ENCODE peak calls at places on chromosomes 13 and 19, in eight cellular contexts. C is CD8-positive, alpha-beta memory T cell; P is uterus; X is OCI-LY7; D is fibroblast of lung; F is kidney; V is A549; H is tibial nerve. G is an unnamed sample. For H3K4me1, the result is how much of the 10 kb centered on the place peaks cover.

GRCh38 chr13:91572439-91572838 is 174.0 kb downstream of the GPC5 start:
- DNase-seq in D (peak), V (no peak), F (no peak), P (no peak), H (no peak), X (no peak), C (no peak), G (no peak)

GRCh38 chr13:87827479-87827878 is 156.3 kb downstream of the SLITRK5 start:
- DNase-seq in D (peak), F (no peak), H (no peak), X (no peak), C (no peak), V (no peak), P (no peak), G (no peak)

GRCh38 chr13:24159362-24159761 is 1.2 kb upstream of the SPATA13 start:
- DNase-seq in H (no peak), C (no peak), X (no peak), F (no peak), P (no peak), V (no peak), D (no peak), G (no peak)

GRCh38 chr13:45784755-45785675 is 66.5 kb downstream of the SIAH3 start:
- DNase-seq in V (no peak), C (no peak), F (no peak), P (no peak), X (no peak), D (no peak), H (no peak), G (no peak)

GRCh38 chr13:30791354-30791921 is 56.1 kb downstream of the ALOX5AP start:
- DNase-seq in C (no peak), D (peak), P (no peak), F (no peak), V (no peak), H (peak), X (no peak), G (peak)

GRCh38 chr13:30477346-30478235 is 11.9 kb upstream of the HMGB1 start:
- DNase-seq in H (no peak), F (no peak), X (peak), C (no peak), V (no peak), P (no peak), D (no peak), G (no peak)

GRCh38 chr19:17998827-17999150 is 9.2 kb upstream of the ARRDC2 start:
- DNase-seq in C (no peak), H (no peak), F (peak), X (no peak), P (no peak), V (no peak), D (no peak), G (no peak)

GRCh38 chr13:76014618-76015315 is 378.6 kb downstream of the LMO7 start:
- DNase-seq in C (no peak), X (no peak), P (no peak), F (no peak), V (no peak), D (peak), H (no peak), G (no peak)

DNA sequence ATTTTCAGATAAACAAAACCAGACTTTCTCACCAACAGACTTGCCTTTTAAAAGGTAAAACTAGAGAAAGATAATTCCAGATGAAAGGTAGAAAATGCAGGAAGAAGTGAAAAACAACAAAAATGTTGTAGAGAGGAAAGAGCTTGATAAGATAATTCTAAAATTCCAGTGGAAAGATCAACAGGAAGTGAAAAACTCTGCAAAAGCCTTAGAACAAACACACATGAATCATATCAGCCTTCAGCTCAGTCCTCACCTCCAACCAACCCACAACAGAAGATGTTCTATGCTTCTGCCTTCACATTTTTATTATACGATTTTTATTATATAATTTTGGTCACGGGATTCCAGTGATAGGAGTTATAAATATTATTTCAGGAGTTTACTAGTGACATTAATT is 57.8 kb downstream of the GADD45B start:
- DNase-seq in V (no peak), D (no peak), C (no peak), X (no peak), H (no peak), P (no peak), F (no peak), G (no peak)
- H3K4me1 ChIP-seq in V (half or more), D (under half), C (under half), X (under half), H (under half), P (under half), F (under half), G (under half)

DNA sequence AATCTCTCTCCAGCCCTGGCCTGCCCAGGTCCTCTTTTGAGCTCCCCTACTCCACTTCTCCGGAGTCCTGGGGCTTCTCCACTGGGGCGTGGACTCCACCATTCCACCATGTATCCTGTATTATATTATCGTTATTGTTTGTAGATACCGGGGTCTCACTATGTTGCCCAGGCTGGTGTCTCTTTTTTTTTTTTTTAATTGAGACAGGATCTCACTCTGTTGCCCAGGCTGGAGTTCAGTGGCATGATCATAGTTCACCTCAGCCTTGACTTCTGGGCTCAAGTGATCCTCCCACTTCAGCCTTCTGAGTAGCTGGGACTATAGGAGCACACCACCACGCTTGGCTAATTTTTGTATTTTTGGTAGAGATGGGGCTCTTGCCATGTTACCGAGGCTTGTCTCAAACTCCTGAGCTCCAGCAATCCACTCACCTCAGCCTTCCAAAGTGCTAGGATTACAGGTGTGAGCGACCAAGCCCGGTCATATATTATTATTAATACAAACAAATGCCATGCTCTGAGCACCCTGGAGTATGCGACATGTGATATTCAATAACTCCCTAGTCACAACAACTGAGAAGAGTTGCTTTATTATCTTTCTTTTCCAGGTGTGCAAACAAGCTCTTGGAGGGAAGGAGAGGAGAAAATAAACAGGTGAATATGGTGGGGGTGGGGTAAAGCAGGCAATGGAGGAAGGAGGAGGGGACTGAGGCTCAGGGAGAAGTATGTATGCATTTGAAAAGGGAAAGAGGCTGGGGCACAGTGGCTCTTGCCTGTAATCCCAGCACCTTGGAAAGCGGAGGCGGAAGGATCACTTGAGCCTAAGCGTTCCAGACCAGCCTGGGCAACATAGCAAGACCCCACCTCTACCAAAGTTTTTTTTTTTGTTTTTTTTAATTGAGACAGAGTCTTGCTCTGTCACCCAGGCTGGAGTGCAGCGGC is 2.8 kb upstream of the CERS4 start:
- DNase-seq in X (no peak), F (no peak), P (no peak), V (no peak), D (no peak), C (no peak), H (no peak), G (no peak)
- H3K4me1 ChIP-seq in X (under half), F (under half), P (under half), V (under half), D (under half), C (under half), H (under half), G (under half)

DNA sequence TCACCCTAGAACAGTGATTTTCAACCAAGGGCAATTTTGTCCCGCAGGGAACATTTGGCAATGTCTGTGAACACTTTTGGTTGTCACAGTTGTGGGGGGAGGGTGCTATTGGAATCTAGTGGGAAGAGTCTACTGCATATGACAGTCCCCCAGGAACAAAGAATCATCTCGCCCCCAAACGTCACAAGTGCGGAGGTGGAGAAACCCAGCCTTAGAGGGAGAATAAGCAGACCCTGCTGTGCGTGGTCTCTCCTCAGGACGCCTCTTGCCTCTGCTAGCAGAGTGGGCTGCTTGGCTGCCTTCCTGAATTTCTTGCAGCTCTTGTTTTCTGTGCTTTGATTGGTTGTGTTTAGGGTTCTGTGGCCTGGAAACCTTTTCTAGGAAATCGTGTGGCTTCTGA is 42.4 kb downstream of the NFIX start:
- DNase-seq in F (no peak), X (no peak), C (no peak), D (no peak), P (no peak), H (no peak), V (no peak), G (no peak)
- H3K4me1 ChIP-seq in F (under half), X (under half), C (under half), D (under half), P (under half), H (half or more), V (under half), G (half or more)

DNA sequence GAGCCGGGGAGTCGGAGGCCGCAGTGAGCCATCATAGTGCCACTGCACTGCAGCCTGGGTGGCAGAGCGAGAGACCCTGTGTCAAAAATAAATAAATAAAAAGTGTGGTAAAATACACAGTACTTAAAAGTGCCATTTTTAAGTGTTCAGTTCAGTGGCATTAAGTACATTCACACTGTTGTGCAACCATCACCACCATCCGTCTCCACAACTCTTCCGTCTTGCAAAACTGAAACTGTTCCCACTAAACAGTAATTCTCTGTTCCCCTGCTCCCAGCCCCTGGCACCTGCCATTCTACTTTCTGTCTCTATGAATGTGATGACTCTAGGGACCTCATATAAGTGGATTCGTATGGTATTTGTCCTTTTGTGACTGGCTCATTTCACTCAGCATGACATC is 13.3 kb downstream of the SLC25A42 start:
- DNase-seq in P (no peak), F (no peak), V (no peak), D (no peak), X (no peak), H (no peak), C (no peak), G (no peak)
- H3K4me1 ChIP-seq in P (under half), F (under half), V (under half), D (under half), X (under half), H (under half), C (under half), G (under half)

GRCh38 chr13:72469932-72470331 is 257.5 kb downstream of the MZT1 start:
- DNase-seq in X (no peak), H (no peak), D (peak), F (no peak), V (no peak), P (no peak), C (no peak), G (no peak)

DNA sequence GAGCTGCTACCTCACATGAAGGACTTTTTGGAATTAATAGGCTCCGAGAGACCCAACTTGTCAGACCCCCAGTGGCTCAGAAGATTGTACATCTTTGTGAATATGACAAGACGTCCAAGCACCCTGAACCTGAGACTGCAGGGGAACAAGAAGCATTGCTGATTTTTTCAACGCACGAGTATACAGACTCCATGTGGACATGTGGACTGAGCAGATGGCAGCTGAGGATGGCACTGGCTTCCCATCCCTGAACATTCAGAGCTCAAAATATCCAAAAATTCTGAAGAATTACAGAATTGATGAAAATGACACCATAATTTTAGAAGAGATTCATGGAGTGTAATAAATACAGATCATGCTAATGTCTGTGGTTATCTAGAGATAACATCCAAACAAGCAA is 254.1 kb downstream of the MZT1 start:
- DNase-seq in P (no peak), D (no peak), H (no peak), X (no peak), C (no peak), V (no peak), F (no peak), G (no peak)
- H3K4me1 ChIP-seq in P (under half), D (under half), H (under half), X (under half), C (under half), V (under half), F (under half), G (under half)

G was measured in heart left ventricle.